ENCODE peak calls at places on chromosome 22, in four cellular contexts. K is cardiac muscle cell, J is fibroblast of mammary gland, S is natural killer cell. C is an unnamed sample.

GRCh38 chr22:35018995-35019394 is 47.0 kb upstream of the ISX start:
- DNase-seq in K (no peak), J (no peak), S (no peak), C (no peak)

GRCh38 chr22:19871845-19872778 is 17.4 kb upstream of the GNB1L start:
- DNase-seq in K (no peak), J (no peak), S (peak), C (peak)

GRCh38 chr22:41939981-41940852 is 6.7 kb downstream of the CENPM start:
- DNase-seq in K (no peak), J (no peak), S (peak), C (no peak)

GRCh38 chr22:42621505-42622002 is 6.9 kb upstream of the POLDIP3 start:
- DNase-seq in K (peak), J (peak), S (peak), C (no peak)

GRCh38 chr22:39928556-39929401 is 27.9 kb downstream of the GRAP2 start:
- DNase-seq in K (no peak), J (no peak), S (no peak), C (no peak)

GRCh38 chr22:27212617-27213177 is 555.3 kb downstream of the MIAT start:
- DNase-seq in K (peak), J (peak), S (no peak), C (no peak)

GRCh38 chr22:19610518-19611253 is 86.5 kb upstream of the CLDN5 start:
- DNase-seq in K (no peak), J (no peak), S (no peak), C (no peak)

GRCh38 chr22:28813772-28814518 is 13.6 kb upstream of the XBP1 start:
- DNase-seq in K (no peak), J (no peak), S (no peak), C (peak)

GRCh38 chr22:42196454-42196853 is 65.8 kb upstream of the CYP2D6 start:
- DNase-seq in K (no peak), J (no peak), S (no peak), C (no peak)

GRCh38 chr22:34812631-34813030 is 253.3 kb upstream of the ISX start:
- DNase-seq in K (no peak), J (no peak), S (no peak), C (no peak)

GRCh38 chr22:16967453-16968217 is 40.4 kb downstream of the GAB4 start:
- DNase-seq in K (no peak), J (no peak), S (no peak), C (no peak)

GRCh38 chr22:24516301-24516737 is 21.2 kb downstream of the UPB1 start:
- DNase-seq in K (no peak), J (peak), S (no peak), C (peak)

GRCh38 chr22:49789289-49790141 is 38.2 kb downstream of the BRD1 start:
- DNase-seq in K (no peak), J (peak), S (no peak), C (no peak)

GRCh38 chr22:35894464-35894878 is 134.2 kb downstream of the RBFOX2 start:
- DNase-seq in K (peak), J (no peak), S (peak), C (no peak)

GRCh38 chr22:19962246-19962908 is 20.8 kb upstream of the TXNRD2 start:
- DNase-seq in K (peak), J (peak), S (no peak), C (no peak)

GRCh38 chr22:27686534-27686933 is 115.0 kb downstream of the MN1 start:
- DNase-seq in K (peak), J (peak), S (no peak), C (no peak)

GRCh38 chr22:50561401-50562074 is 1.2 kb downstream of the SYCE3 start:
- DNase-seq in K (no peak), J (no peak), S (no peak), C (peak)

GRCh38 chr22:50194037-50194809 is 6.6 kb upstream of the SELENOO start:
- DNase-seq in K (no peak), J (no peak), S (no peak), C (no peak)

GRCh38 chr22:22955276-22955798 is 67.7 kb downstream of the IGLL5 start:
- DNase-seq in K (no peak), J (no peak), S (no peak), C (no peak)

GRCh38 chr22:40855104-40855959 is 1.1 kb downstream of the ST13 start:
- DNase-seq in K (no peak), J (peak), S (no peak), C (no peak)

GRCh38 chr22:20001082-20001638 is 15.5 kb downstream of the ARVCF start:
- DNase-seq in K (no peak), J (no peak), S (no peak), C (no peak)

GRCh38 chr22:44037519-44038370 is 13.6 kb downstream of the PARVB start:
- DNase-seq in K (no peak), J (peak), S (no peak), C (no peak)

GRCh38 chr22:39278040-39278439 is 33.3 kb upstream of the PDGFB start:
- DNase-seq in K (no peak), J (peak), S (no peak), C (no peak)

GRCh38 chr22:33565580-33565995 is 354.7 kb downstream of the LARGE1 start:
- DNase-seq in K (peak), J (no peak), S (no peak), C (no peak)

GRCh38 chr22:41285441-41285819 is 557 bp downstream of the RANGAP1 start:
- DNase-seq in K (peak), J (peak), S (peak), C (peak)

GRCh38 chr22:42560781-42561180 is 7.0 kb downstream of the SERHL2 start:
- DNase-seq in K (peak), J (peak), S (no peak), C (no peak)

GRCh38 chr22:24178502-24179440 is 2.5 kb upstream of the SUSD2 start:
- DNase-seq in K (no peak), J (no peak), S (no peak), C (no peak)

GRCh38 chr22:41128606-41129005 is 36.2 kb downstream of the EP300 start:
- DNase-seq in K (no peak), J (no peak), S (no peak), C (no peak)

GRCh38 chr22:27515091-27515523 is 286.4 kb downstream of the MN1 start:
- DNase-seq in K (no peak), J (peak), S (no peak), C (no peak)

GRCh38 chr22:39490135-39490798 is 11.8 kb upstream of the MIEF1 start:
- DNase-seq in K (peak), J (peak), S (peak), C (peak)

GRCh38 chr22:49967333-49968241 is 7.0 kb downstream of the PIM3 start:
- DNase-seq in K (peak), J (no peak), S (peak), C (peak)

GRCh38 chr22:40732996-40733292 is 53.7 kb downstream of the MCHR1 start:
- DNase-seq in K (no peak), J (no peak), S (no peak), C (no peak)

GRCh38 chr22:42376721-42377177 is 55.5 kb downstream of the NFAM1 start:
- DNase-seq in K (peak), J (peak), S (no peak), C (no peak)

GRCh38 chr22:31055322-31056159 is 25.6 kb upstream of the SMTN start:
- DNase-seq in K (peak), J (peak), S (no peak), C (no peak)
- TF ChIP-seq CTCF in K (no peak), J (no peak), S (no peak), C (no peak)

GRCh38 chr22:45228401-45228754 is 12.3 kb downstream of the KIAA0930 start:
- DNase-seq in K (no peak), J (no peak), S (no peak), C (no peak)

GRCh38 chr22:45227645-45228400 is 12.9 kb downstream of the KIAA0930 start:
- DNase-seq in K (no peak), J (no peak), S (no peak), C (peak)

GRCh38 chr22:45230026-45230845 is 10.5 kb downstream of the KIAA0930 start:
- DNase-seq in K (no peak), J (no peak), S (no peak), C (peak)

GRCh38 chr22:45231293-45231692 is 9.4 kb downstream of the KIAA0930 start:
- DNase-seq in K (no peak), J (no peak), S (no peak), C (no peak)

DNA sequence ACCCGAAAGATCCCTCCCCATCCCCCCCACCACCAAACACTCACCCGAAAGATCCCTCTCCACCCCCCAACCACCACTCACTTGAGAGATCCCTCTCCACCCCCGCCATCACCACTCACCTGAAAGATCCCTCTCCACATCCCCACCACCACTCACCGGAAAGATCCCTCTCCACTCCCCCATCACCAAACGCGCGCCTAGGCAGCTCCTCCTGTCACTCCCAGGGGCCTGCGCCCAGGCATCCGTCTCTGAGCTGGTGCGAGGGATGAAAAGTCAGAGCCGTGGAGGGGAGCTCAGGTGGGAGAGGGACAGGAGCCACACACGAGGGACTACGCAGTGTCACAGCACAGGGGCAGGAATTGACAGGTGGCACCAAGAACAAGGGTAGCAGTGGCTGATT is 11.5 kb downstream of the KIAA0930 start:
- DNase-seq in K (no peak), J (no peak), S (no peak), C (no peak)
- TF ChIP-seq CTCF in K (no peak), J (no peak), S (no peak), C (no peak)

GRCh38 chr22:32127904-32128303 is 31.2 kb downstream of the C22orf42 start:
- DNase-seq in K (no peak), J (no peak), S (no peak), C (no peak)

GRCh38 chr22:32122899-32123298 is 36.2 kb downstream of the C22orf42 start:
- DNase-seq in K (no peak), J (no peak), S (no peak), C (no peak)

GRCh38 chr22:32120603-32121002 is 38.5 kb downstream of the C22orf42 start:
- DNase-seq in K (no peak), J (no peak), S (no peak), C (no peak)

GRCh38 chr22:32119568-32120235 is 39.4 kb downstream of the C22orf42 start:
- DNase-seq in K (no peak), J (no peak), S (no peak), C (no peak)

GRCh38 chr22:32123657-32124056 is 35.4 kb downstream of the C22orf42 start:
- DNase-seq in K (no peak), J (no peak), S (no peak), C (no peak)
- TF ChIP-seq CTCF in K (no peak), J (no peak), S (no peak), C (no peak)

DNA sequence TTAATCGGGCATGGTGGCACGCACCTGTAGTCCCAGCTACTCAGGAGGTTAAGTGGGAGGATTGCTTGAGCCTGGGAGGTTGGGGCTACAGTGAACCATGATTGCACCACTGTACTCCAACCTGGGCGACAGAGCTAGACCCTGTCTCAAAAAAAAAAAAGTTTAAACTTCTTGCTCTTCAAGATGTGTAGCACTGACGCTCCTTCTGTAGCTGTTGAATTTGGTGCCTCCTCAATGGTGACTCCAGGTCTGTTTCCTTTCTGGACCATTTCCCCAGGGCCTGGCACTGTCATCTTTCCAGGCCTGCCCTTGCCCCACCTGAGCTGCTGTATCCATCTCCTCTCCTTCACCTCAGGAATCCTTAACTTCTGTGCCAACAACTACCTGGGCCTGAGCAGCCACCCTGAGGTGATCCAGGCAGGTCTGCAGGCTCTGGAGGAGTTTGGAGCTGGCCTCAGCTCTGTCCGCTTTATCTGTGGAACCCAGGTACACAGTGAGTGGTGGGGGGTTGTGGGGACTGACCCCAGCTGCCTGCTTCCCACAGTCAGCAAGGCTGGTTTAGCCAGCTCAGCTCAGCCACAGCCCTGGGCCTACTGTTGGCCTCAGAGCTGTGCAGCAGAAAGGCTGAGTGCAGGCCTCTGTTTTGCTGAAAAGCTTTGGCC is 2.1 kb downstream of the GCAT start:
- DNase-seq in K (no peak), J (no peak), S (no peak), C (no peak)
- TF ChIP-seq CTCF in K (no peak), J (no peak), S (no peak), C (no peak)

GRCh38 chr22:48488149-48488551 is 1339.5 kb downstream of the BRD1 start:
- DNase-seq in K (no peak), J (no peak), S (no peak), C (no peak)
- TF ChIP-seq CTCF in K (no peak), J (no peak), S (no peak), C (no peak)

DNA sequence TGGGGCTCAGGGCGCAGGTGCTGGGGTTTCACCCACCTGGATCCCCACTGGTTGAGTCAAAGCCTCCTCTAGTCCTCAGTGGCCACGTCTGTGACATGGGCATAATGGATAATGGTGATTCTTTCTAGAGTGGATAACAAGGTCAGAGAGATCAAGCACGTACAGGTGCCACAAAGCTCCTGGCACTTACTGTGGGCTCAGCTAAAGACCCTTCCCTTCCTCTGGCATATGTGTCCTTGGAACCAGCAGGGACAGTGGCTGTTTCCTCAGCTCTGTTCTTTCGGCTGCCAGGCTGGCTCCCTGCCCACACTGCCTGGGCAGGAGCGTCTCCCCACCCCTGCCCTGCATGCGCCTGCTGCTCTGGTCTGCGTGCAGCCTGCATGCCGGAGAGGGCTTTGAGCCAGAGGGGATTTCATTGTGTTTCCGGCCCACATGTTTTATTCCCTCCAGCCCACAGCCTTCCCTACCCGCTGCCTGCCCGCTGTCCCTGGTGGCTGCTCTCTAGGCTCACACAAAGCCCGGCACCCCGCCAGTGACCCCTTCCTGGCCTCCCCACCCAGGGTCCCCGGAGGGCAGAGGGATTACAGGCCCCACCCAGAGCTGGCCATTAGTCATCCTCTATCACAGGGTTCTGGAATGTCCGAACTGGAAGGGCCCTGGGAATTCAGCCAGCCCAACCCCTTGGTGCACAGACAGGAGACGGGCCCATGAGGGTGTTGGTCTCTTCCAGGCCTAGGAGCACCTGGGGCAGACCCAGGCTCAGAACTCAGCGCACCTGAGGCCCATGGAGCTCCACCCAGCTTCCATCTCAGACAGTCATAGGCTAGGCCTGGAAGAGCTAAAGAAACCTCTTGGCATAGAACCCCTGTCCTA is 55.3 kb upstream of the GCAT start:
- DNase-seq in K (no peak), J (peak), S (no peak), C (no peak)
- TF ChIP-seq CTCF in K (peak), J (no peak), S (no peak), C (no peak)

DNA sequence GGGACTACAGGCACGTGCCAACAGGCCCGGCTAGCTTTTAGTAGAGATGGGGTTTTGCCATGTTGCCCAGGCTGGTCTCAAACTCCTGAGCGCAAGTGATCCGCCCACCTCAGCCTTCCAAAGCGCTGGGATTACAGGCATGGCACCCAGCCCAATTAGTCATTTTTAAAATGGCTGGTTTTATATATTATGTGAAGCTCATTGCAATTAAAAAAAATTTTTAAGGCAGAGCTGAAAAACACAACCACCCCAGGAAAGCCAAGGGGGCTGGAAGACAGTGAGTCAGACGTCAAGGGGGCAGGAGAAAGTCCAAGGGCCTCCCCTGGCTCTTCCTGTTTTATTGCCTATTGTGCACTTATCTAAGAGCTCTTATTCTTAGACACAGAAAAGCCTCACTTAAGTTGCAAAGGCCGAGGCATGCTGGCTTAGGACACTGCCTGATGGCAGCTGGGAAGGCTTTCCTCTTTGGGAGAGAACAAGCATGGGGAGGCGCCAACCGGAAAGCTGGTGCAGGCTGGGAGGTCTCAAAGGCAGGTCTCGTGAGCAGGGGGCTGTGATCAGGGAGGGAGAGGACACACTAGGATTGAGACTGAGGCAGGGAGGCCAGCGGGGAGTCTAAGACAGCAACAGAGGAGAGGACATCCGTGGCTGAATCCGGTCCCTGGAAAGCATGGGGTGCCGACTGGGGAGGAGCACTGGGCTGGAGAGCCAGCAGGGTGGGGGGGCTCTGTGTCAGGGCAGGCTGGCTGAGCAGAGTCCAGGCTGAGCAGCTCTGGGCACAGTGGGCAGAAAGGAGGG is 11.1 kb upstream of the OSM start:
- DNase-seq in K (peak), J (peak), S (no peak), C (peak)
- TF ChIP-seq CTCF in K (no peak), J (no peak), S (no peak), C (no peak)

DNA sequence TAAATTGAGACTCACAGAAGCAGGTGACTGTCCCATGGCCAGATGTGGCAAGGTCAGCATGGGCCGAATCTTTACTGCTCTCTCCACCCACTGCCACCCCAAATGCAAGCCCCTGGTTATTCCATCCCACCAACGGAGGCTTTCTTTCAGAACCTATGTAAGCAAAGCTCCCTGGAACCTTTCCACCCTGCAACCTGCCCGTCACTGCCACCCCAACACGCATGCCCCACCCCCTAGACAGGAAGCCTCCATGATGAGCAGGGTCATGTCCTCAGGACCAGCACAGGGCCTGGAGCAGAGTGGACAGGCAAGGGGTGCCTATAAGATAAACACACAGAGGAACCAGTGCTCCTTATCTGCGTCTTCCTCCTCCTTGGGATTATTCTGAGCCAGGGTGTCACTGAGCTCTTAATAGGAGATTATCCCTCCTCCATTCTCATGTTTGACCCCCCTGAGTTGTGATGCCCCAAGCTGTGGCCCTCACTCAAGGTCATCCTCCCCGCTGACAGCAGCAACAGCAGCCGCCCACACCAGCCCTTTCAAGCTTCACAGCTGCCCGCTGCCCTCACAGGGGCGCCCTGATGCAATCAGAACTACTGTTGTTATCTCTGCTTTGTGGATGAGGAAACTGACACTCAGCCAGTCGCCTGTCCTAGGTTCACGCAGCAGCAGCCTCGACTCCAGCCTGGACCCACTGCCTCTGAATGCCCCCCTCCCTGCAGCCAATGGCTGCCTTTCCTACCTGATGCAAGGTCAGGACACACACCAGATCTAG is 647.2 kb downstream of the TBC1D22A start:
- DNase-seq in K (no peak), J (no peak), S (no peak), C (no peak)
- TF ChIP-seq CTCF in K (no peak), J (no peak), S (no peak), C (no peak)

C was measured in CD14-positive monocyte.